ENCODE peak calls at places on chromosome 16, in nine cellular contexts. Q, W, M, P, B, X, V, O and T are unnamed samples.

GRCh38 chr16:49557070-49557446 is 183.5 kb downstream of the C16orf78 start:
- DNase-seq in W (no peak), Q (no peak), B (no peak), X (no peak), O (peak; percentile 58), V (no peak), M (no peak), P (no peak), T (no peak)

GRCh38 chr16:77491091-77491490 is 56.3 kb upstream of the ADAMTS18 start:
- DNase-seq in W (no peak), Q (no peak), M (no peak), P (no peak), X (no peak), B (no peak), O (no peak), V (no peak), T (no peak)

GRCh38 chr16:57239089-57239488 is 6.0 kb upstream of the ARL2BP start:
- DNase-seq in Q (no peak), O (no peak), W (no peak), V (no peak), B (no peak), P (no peak), M (no peak), X (no peak), T (no peak)

GRCh38 chr16:372584-372983 is 2.2 kb upstream of the MRPL28 start:
- DNase-seq in Q (no peak), O (no peak), P (no peak), V (no peak), B (no peak), M (no peak), W (no peak), X (no peak), T (no peak)

GRCh38 chr16:88686439-88687253 is at the start of gene SNAI3:
- DNase-seq in Q (no peak), P (peak; percentile 70), M (peak; percentile 71), X (peak; percentile 89), W (peak; percentile 58), V (peak; percentile 85), B (peak; percentile 77), O (no peak), T (peak; percentile 63)

GRCh38 chr16:75085556-75085955 is 31.0 kb downstream of the LDHD start:
- DNase-seq in X (no peak), M (no peak), W (no peak), P (no peak), O (no peak), Q (no peak), V (no peak), B (no peak), T (no peak)

GRCh38 chr16:19014456-19014855 is 30.7 kb downstream of the TMC7 start:
- DNase-seq in P (peak; percentile 89), O (no peak), B (no peak), V (no peak), M (no peak), X (no peak), W (peak; percentile 75), Q (no peak), T (peak; percentile 15)

GRCh38 chr16:1426734-1427451 is 4.0 kb upstream of the PERCC1 start:
- DNase-seq in B (no peak), W (no peak), Q (no peak), M (no peak), O (no peak), X (no peak), V (no peak), P (no peak), T (no peak)

GRCh38 chr16:5326395-5326794 is 228.8 kb upstream of the EEF2KMT start:
- DNase-seq in O (no peak), P (no peak), M (no peak), W (no peak), V (no peak), Q (no peak), B (no peak), X (no peak), T (no peak)

GRCh38 chr16:71311553-71312158 is 22.5 kb upstream of the CMTR2 start:
- DNase-seq in B (no peak), W (peak; percentile 43), Q (no peak), M (no peak), O (no peak), P (no peak), V (peak; percentile 41), X (no peak), T (peak; percentile 3)